ENCODE peak calls at places on chromosomes 4 and X, in seven cellular contexts. O, C, I, W, H, K and T are unnamed samples.

GRCh38 chr4:1246901-1247810 is 1.8 kb downstream of the CTBP1 start:
- DNase-seq in H (peak), W (peak), I (no peak), K (peak), C (no peak), O (no peak), T (peak)

GRCh38 chr4:5371415-5372190 is 320.3 kb downstream of the STK32B start:
- DNase-seq in O (no peak), W (no peak), H (no peak), K (no peak), C (no peak), I (no peak), T (no peak)

GRCh38 chr4:3858046-3858730 is 92.0 kb downstream of the ADRA2C start:
- DNase-seq in K (no peak), C (no peak), W (no peak), I (no peak), O (no peak), H (no peak), T (no peak)

GRCh38 chr4:121668368-121669162 is 28.2 kb downstream of the ANXA5 start:
- DNase-seq in C (no peak), H (no peak), W (no peak), K (no peak), I (no peak), O (no peak), T (no peak)

GRCh38 chr4:158783775-158784174 is 14.9 kb downstream of the FNIP2 start:
- DNase-seq in W (no peak), H (no peak), O (no peak), K (no peak), I (no peak), C (no peak), T (no peak)

GRCh38 chrX:72088761-72089160 is 43.0 kb downstream of the RTL5 start:
- DNase-seq in O (no peak), K (no peak), I (no peak), H (no peak), W (no peak), C (no peak), T (no peak)

GRCh38 chrX:136879001-136879667 is 1.4 kb downstream of the RBMX start:
- DNase-seq in I (no peak), C (no peak), W (no peak), O (no peak), K (no peak), H (no peak), T (no peak)

GRCh38 chrX:31099536-31100090 is 27.8 kb upstream of the FTHL17 start:
- DNase-seq in O (no peak), C (no peak), H (no peak), K (no peak), W (no peak), I (peak), T (no peak)

GRCh38 chrX:8037593-8038348 is 110.6 kb upstream of the PNPLA4 start:
- DNase-seq in I (no peak), C (no peak), W (no peak), K (no peak), H (no peak), O (no peak), T (no peak)

GRCh38 chr4:111854494-111855087 is 290.7 kb upstream of the FAM241A start:
- DNase-seq in O (peak), K (peak), I (no peak), W (no peak), H (peak), C (peak), T (peak)

GRCh38 chr4:134762053-134762452 is 560.5 kb upstream of the PABPC4L start:
- DNase-seq in W (peak), H (peak), I (no peak), K (no peak), C (peak), O (no peak), T (no peak)

GRCh38 chr4:104128850-104129213 is 365.9 kb downstream of the CXXC4 start:
- DNase-seq in I (no peak), H (no peak), O (peak), K (no peak), W (no peak), C (peak), T (no peak)

GRCh38 chrX:21657318-21658151 is 595 bp downstream of the KLHL34 start:
- DNase-seq in W (no peak), C (no peak), H (no peak), K (no peak), I (no peak), O (no peak), T (no peak)

GRCh38 chrX:133698298-133698697 is 283.0 kb upstream of the GPC4 start:
- DNase-seq in H (peak), O (no peak), I (no peak), C (no peak), K (no peak), W (no peak), T (no peak)

GRCh38 chr4:56414135-56414675 is 21.2 kb downstream of the PPAT start:
- DNase-seq in H (no peak), I (no peak), O (no peak), C (no peak), W (no peak), K (no peak), T (no peak)

GRCh38 chrX:81195712-81196111 is 6.0 kb downstream of the HMGN5 start:
- DNase-seq in W (peak), C (peak), K (peak), I (no peak), O (peak), H (peak), T (no peak)

GRCh38 chr4:179059396-179059795 is 1617.2 kb upstream of the AGA start:
- DNase-seq in C (no peak), O (no peak), W (no peak), I (no peak), K (no peak), H (no peak), T (no peak)

GRCh38 chr4:146202665-146203064 is 11.7 kb upstream of the REELD1 start:
- DNase-seq in H (no peak), K (no peak), C (no peak), I (no peak), W (no peak), O (no peak), T (no peak)

GRCh38 chr4:16693040-16693506 is 205.4 kb downstream of the LDB2 start:
- DNase-seq in C (no peak), K (no peak), W (no peak), I (no peak), H (no peak), O (no peak), T (no peak)

GRCh38 chrX:45824471-45824870 is 623.8 kb upstream of the DIPK2B start:
- DNase-seq in K (peak), C (peak), W (no peak), H (peak), I (no peak), O (peak), T (peak)

GRCh38 chr4:55012363-55013255 is 112.8 kb downstream of the KDR start:
- DNase-seq in C (no peak), W (no peak), O (no peak), K (no peak), I (no peak), H (no peak), T (no peak)

GRCh38 chr4:1055721-1056590 is 44.5 kb downstream of the FGFRL1 start:
- DNase-seq in I (no peak), C (no peak), O (no peak), H (peak), K (peak), W (no peak), T (no peak)

GRCh38 chrX:9252182-9252581 is 212.7 kb upstream of the TBL1X start:
- DNase-seq in O (no peak), C (no peak), I (no peak), W (no peak), K (no peak), H (no peak), T (no peak)

GRCh38 chr4:2441393-2442174 is 22.8 kb downstream of the CFAP99 start:
- DNase-seq in C (peak), I (peak), H (peak), K (peak), W (peak), O (peak), T (peak)

DNA sequence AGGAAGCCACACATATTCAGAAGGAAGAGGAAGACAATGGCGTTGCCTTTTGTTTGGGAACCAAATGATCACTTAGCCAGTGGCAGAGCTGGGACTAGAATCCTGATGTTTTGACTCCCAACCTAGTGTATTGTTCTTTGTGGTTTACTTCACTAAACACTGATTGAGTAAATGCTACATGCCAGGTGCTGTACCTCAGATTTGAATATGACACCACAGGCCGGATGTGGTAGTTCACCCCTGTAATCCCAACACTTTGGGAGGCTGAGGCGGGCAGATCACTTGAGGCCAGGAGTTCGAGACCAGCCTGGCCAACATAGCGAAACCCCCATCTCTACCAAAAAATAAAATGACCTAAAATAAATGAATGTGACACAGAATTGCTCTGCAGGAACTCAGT is 8.4 kb downstream of the NDUFA1 start:
- DNase-seq in C (no peak), H (no peak), W (no peak), O (no peak), K (no peak), I (no peak), T (no peak)
- TF ChIP-seq JUND in C (no peak), H (no peak), W (no peak), O (no peak), K (no peak), I (no peak), T (no peak)

GRCh38 chr4:53307210-53307609 is 58.7 kb downstream of the SCFD2 start:
- DNase-seq in H (no peak), C (no peak), W (no peak), O (no peak), I (no peak), K (no peak), T (no peak)

GRCh38 chr4:53309321-53310020 is 56.4 kb downstream of the SCFD2 start:
- DNase-seq in I (no peak), W (no peak), H (no peak), C (no peak), O (no peak), K (no peak), T (no peak)

GRCh38 chr4:53313510-53313909 is 52.4 kb downstream of the SCFD2 start:
- DNase-seq in K (peak), C (peak), H (peak), I (no peak), W (no peak), O (no peak), T (peak)

GRCh38 chr4:53306729-53307128 is 59.1 kb downstream of the SCFD2 start:
- DNase-seq in K (no peak), H (peak), O (no peak), C (no peak), W (no peak), I (no peak), T (no peak)

DNA sequence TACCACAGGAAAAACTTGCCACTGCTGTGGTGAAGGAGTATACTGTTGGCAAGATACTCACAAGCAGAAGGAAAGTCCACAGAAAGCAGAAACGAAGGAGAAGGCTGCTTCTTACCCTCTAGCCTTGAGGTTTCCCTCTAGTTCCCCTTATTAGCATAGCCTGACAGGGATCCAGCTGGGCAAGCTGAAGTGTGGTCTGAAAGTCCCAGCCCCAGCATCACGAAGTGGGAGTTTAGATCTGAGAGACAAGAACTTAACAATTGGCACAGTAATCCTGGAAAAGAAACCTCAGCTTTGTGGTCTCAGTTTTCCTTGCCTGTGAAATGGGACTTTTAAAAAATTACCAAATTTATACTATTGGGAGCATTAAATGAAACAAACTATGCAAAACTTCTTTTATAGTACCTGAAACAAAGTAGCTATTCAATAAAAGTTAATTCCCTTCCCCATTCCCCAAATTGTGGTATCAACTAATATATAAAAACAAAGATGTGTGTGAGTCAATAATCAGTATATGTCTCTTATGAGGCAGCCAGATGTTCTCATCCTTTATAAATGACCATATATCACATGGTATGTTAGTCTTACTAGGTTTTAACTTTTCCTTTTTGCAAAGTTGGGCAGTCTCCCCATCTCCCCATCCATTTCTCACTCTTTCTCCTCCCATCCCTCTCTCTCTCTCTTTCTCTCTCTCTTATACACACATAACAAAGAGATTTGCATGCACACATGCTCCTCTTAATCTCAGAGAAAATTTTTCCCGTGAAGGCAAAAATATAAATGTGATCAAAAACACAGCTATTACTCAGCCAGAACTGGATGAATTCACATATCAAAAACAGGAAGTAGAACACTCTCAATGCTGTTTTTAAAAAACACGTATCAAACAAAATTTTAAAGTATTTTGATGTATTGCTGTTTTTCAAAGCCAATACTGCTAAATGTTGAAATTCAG is 57.8 kb downstream of the SCFD2 start:
- DNase-seq in O (no peak), C (no peak), I (no peak), H (no peak), W (no peak), K (no peak), T (no peak)
- TF ChIP-seq JUND in O (no peak), C (no peak), I (no peak), H (no peak), W (no peak), K (no peak), T (no peak)

GRCh38 chr4:15004701-15005301 is 2.5 kb downstream of the CPEB2 start:
- DNase-seq in H (peak), O (no peak), C (peak), W (peak), K (peak), I (no peak), T (peak)

GRCh38 chr4:15006416-15007024 is 4.2 kb downstream of the CPEB2 start:
- DNase-seq in O (no peak), K (peak), C (no peak), I (no peak), W (no peak), H (no peak), T (no peak)

GRCh38 chr4:15003891-15004700 is 1.8 kb downstream of the CPEB2 start:
- DNase-seq in W (peak), K (peak), C (no peak), H (peak), I (no peak), O (no peak), T (no peak)

GRCh38 chr4:15007201-15007600 is 4.9 kb downstream of the CPEB2 start:
- DNase-seq in I (no peak), K (no peak), C (no peak), O (no peak), H (peak), W (no peak), T (no peak)

DNA sequence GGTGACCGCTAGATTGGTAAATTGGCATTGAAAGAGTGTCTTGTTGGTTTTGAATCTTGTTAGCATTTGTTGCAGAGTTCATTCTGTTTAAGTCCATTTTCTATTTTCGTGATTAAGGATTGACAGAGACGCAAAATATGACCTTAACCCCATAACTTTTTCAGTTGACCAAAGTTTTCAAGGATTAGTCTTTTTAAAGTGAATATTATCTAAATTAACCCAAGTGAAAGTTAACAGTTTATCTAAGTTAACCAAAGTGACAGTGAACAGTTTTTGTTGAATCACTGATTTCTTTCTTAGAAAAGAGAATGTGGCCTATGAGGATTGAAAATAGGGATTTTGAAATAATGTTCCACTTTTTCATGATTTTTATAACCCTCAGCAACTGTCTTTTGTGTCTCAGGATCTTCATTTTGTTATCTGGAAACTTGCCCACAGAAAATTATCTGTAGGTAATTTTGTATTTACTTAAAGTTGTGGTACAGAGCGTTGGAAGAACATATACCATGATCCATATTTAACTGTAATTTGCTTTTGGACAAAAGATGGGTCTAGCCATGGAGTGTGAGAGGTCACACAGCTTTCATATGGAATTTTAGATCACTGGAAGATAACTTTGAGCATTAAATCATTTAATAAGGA is 3.3 kb downstream of the CPEB2 start:
- DNase-seq in C (no peak), H (no peak), O (no peak), W (no peak), K (no peak), I (no peak), T (no peak)
- TF ChIP-seq JUND in C (no peak), H (no peak), O (no peak), W (no peak), K (no peak), I (no peak), T (no peak)

DNA sequence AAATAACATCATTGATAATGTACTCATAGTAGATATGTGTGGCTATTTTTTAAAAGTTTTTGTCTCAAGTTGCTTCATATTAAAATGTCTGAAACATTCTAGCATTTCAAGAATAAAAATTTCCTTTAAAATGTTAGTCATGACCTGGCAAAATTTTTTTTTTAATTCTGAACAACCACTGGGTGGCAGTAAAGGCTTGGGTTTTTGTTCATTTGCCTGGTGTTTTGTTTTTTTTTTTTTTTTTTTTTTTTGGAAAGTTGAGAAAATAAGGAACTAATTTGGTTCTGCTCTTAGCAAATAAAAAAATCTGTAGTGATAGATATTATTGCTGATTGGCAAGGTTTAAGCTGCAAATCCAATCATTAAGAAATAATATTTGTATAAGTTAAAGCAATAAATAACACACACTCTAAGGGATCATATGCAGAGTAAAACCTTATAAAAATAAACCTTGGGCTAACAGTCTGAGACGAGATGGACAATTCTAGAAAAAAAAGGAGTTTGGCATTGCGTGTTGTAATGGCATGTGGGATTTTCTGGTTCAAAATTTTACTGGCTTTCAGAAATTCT is 81.4 kb downstream of the CEP44 start:
- DNase-seq in I (no peak), K (peak), C (peak), O (peak), W (no peak), H (peak), T (peak)
- TF ChIP-seq JUND in I (no peak), K (no peak), C (no peak), O (no peak), W (no peak), H (no peak), T (no peak)

GRCh38 chr4:68375667-68376559 is 26.0 kb upstream of the YTHDC1 start:
- DNase-seq in O (peak), W (peak), I (no peak), C (peak), K (peak), H (peak), T (peak)

GRCh38 chr4:68369474-68369805 is 19.6 kb upstream of the YTHDC1 start:
- DNase-seq in O (peak), K (no peak), I (no peak), H (no peak), W (no peak), C (no peak), T (peak)

GRCh38 chr4:68372588-68372987 is 22.7 kb upstream of the YTHDC1 start:
- DNase-seq in I (no peak), K (no peak), C (no peak), O (no peak), W (no peak), H (no peak), T (no peak)

GRCh38 chr4:68368566-68369473 is 18.9 kb upstream of the YTHDC1 start:
- DNase-seq in W (no peak), O (no peak), C (no peak), H (no peak), K (no peak), I (no peak), T (no peak)

DNA sequence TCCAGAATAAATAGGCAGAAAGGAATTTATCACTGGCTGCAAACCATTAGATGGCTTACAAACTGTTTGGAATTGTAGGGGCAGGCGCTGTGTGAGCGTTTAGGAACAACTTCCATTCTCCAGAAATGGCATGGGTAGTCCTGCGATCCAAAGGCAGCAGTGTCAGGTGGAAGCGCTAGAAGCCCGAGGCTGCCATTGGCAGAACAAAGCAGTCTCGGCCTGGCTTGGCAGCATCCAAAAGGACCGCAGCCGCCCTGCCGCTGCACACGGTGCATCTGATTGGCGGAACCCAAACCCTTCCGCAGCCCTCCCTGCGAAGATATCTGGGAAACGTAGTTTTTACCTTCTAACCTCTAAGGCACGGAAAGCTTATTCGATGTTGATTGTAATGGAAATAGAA is 23.6 kb upstream of the YTHDC1 start:
- DNase-seq in K (no peak), H (peak), W (peak), O (no peak), C (no peak), I (no peak), T (no peak)
- TF ChIP-seq JUND in K (no peak), H (no peak), W (no peak), O (no peak), C (no peak), I (no peak), T (no peak)

DNA sequence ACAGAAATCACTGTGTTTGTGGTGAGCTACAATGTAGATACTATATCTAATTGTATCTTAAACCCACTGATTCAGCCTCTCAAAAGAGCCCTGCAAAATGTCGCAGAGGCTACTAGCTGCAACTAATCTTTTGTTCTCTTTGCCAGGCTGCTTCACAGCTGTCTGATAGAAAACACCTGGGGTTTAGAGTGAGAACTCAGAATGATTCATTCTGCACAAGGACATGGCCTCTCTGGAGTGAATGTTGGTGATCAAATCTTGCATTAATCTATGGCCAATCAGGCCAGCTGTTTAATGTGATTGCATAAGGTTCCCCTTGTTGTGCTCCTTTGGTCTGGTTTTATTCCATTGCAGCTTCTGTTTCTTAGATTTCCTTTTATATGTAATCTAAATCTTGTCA is 100.3 kb downstream of the EMCN start:
- DNase-seq in K (no peak), I (no peak), W (no peak), C (no peak), O (no peak), H (peak), T (no peak)
- TF ChIP-seq JUND in K (no peak), I (no peak), W (no peak), C (no peak), O (no peak), H (peak), T (no peak)